ENCODE peak calls at places on chromosomes 13 and 19, in nine cellular contexts. X, M, G, K, N, R, L, O and H are unnamed samples.

GRCh38 chr13:51221674-51222509 is at the start of gene FAM124A:
- DNase-seq in X (peak; percentile 61), M (peak; percentile 31), G (peak; percentile 34), K (peak; percentile 22), N (peak; percentile 24), R (peak; percentile 72), L (no peak), O (peak; percentile 66), H (no peak)

GRCh38 chr19:45863840-45864628 is at the start of gene FOXA3:
- DNase-seq in X (peak; percentile 89), M (peak; percentile 46), G (peak; percentile 52), K (no peak), N (peak; percentile 28), R (no peak), L (no peak), O (peak; percentile 79), H (no peak)

GRCh38 chr19:41969196-41969595 is 10.1 kb upstream of the RABAC1 start:
- DNase-seq in X (no peak), M (no peak), G (no peak), K (no peak), N (no peak), R (no peak), L (no peak), O (no peak), H (no peak)

GRCh38 chr19:19138110-19138981 is at the start of gene TMEM161A:
- DNase-seq in X (peak; percentile 99), M (peak; percentile 92), G (peak; percentile 98), K (peak; percentile 100), N (peak; percentile 99), R (peak; percentile 96), L (peak; percentile 99), O (peak; percentile 96), H (peak; percentile 96)

GRCh38 chr19:45985321-45985720 is 9.9 kb upstream of the CCDC61 start:
- DNase-seq in X (no peak), M (no peak), G (no peak), K (no peak), N (no peak), R (no peak), L (no peak), O (no peak), H (no peak)

GRCh38 chr19:3154957-3155736 is 19.3 kb downstream of the GNA15 start:
- DNase-seq in X (peak; percentile 74), M (peak; percentile 51), G (peak; percentile 83), K (peak; percentile 86), N (peak; percentile 99), R (no peak), L (peak; percentile 81), O (peak; percentile 85), H (peak; percentile 97)

GRCh38 chr13:112983428-112984196 is 14.6 kb downstream of the MCF2L start:
- DNase-seq in X (no peak), M (no peak), G (no peak), K (no peak), N (no peak), R (no peak), L (no peak), O (no peak), H (no peak)

GRCh38 chr13:45194081-45194939 is 6.5 kb downstream of the KCTD4 start:
- DNase-seq in X (peak; percentile 74), M (no peak), G (no peak), K (no peak), N (peak; percentile 46), R (peak; percentile 94), L (no peak), O (no peak), H (no peak)

GRCh38 chr13:41054919-41055619 is 6.2 kb upstream of the WBP4 start:
- DNase-seq in X (peak; percentile 52), M (no peak), G (no peak), K (no peak), N (no peak), R (no peak), L (no peak), O (no peak), H (no peak)

GRCh38 chr13:31045621-31046081 is 113.2 kb downstream of the TEX26 start:
- DNase-seq in X (peak; percentile 90), M (peak; percentile 45), G (peak; percentile 69), K (peak; percentile 73), N (peak; percentile 94), R (no peak), L (peak; percentile 90), O (peak; percentile 74), H (peak; percentile 45)

GRCh38 chr19:16456652-16457194 is 15.0 kb downstream of the EPS15L1 start:
- DNase-seq in X (no peak), M (no peak), G (no peak), K (no peak), N (no peak), R (no peak), L (no peak), O (no peak), H (no peak)

GRCh38 chr13:106173346-106173745 is 362.1 kb downstream of the EFNB2 start:
- DNase-seq in X (no peak), M (no peak), G (no peak), K (no peak), N (no peak), R (no peak), L (no peak), O (no peak), H (no peak)

GRCh38 chr19:5974721-5975387 is 3.1 kb downstream of the RANBP3 start:
- DNase-seq in X (no peak), M (no peak), G (peak; percentile 19), K (no peak), N (no peak), R (no peak), L (peak; percentile 59), O (peak; percentile 57), H (no peak)

GRCh38 chr13:61286148-61286745 is 129.4 kb downstream of the PCDH20 start:
- DNase-seq in X (peak; percentile 74), M (no peak), G (no peak), K (no peak), N (no peak), R (peak; percentile 4), L (no peak), O (peak; percentile 3), H (no peak)

GRCh38 chr19:4748589-4748988 is 24.9 kb upstream of the DPP9 start:
- DNase-seq in X (no peak), M (no peak), G (no peak), K (no peak), N (no peak), R (no peak), L (no peak), O (no peak), H (no peak)

GRCh38 chr19:39320948-39321831 is 527 bp upstream of the LRFN1 start:
- DNase-seq in X (no peak), M (no peak), G (no peak), K (no peak), N (no peak), R (no peak), L (no peak), O (no peak), H (no peak)

GRCh38 chr13:19764237-19764636 is 18.5 kb downstream of the PSPC1 start:
- DNase-seq in X (no peak), M (no peak), G (no peak), K (no peak), N (no peak), R (no peak), L (no peak), O (no peak), H (no peak)

GRCh38 chr13:58165617-58166016 is 534.1 kb downstream of the PCDH17 start:
- DNase-seq in X (peak; percentile 8), M (no peak), G (no peak), K (no peak), N (no peak), R (no peak), L (no peak), O (no peak), H (no peak)

GRCh38 chr19:14383898-14384669 is 2.8 kb downstream of the ADGRE5 start:
- DNase-seq in X (peak; percentile 44), M (peak; percentile 17), G (peak; percentile 57), K (peak; percentile 85), N (peak; percentile 64), R (no peak), L (peak; percentile 60), O (peak; percentile 78), H (peak; percentile 36)

GRCh38 chr13:85632526-85633215 is 166.5 kb downstream of the SLITRK6 start:
- DNase-seq in X (no peak), M (no peak), G (no peak), K (no peak), N (no peak), R (peak; percentile 80), L (no peak), O (no peak), H (no peak)

GRCh38 chr19:18685597-18686164 is 2.2 kb downstream of the CRTC1 start:
- DNase-seq in X (no peak), M (no peak), G (no peak), K (no peak), N (no peak), R (no peak), L (no peak), O (no peak), H (no peak)

GRCh38 chr13:50227356-50227755 is 212.1 kb downstream of the KCNRG start:
- DNase-seq in X (no peak), M (no peak), G (no peak), K (no peak), N (no peak), R (no peak), L (no peak), O (peak; percentile 30), H (no peak)

GRCh38 chr13:22801402-22802003 is 379.3 kb upstream of the SGCG start:
- DNase-seq in X (peak; percentile 50), M (no peak), G (no peak), K (no peak), N (peak; percentile 30), R (no peak), L (no peak), O (no peak), H (no peak)

GRCh38 chr13:113564331-113565023 is 20.1 kb upstream of the TFDP1 start:
- DNase-seq in X (no peak), M (no peak), G (peak; percentile 4), K (no peak), N (no peak), R (no peak), L (peak; percentile 21), O (no peak), H (no peak)

GRCh38 chr13:75549262-75550158 is at the start of gene UCHL3:
- DNase-seq in X (peak; percentile 96), M (peak; percentile 96), G (peak; percentile 97), K (peak; percentile 86), N (peak; percentile 96), R (peak; percentile 92), L (peak; percentile 97), O (peak; percentile 98), H (peak; percentile 68)

GRCh38 chr19:31214086-31214485 is 135.2 kb downstream of the TSHZ3 start:
- DNase-seq in X (peak; percentile 44), M (peak; percentile 67), G (peak; percentile 94), K (peak; percentile 94), N (peak; percentile 99), R (no peak), L (peak; percentile 51), O (peak; percentile 84), H (peak; percentile 91)

GRCh38 chr13:40796649-40797048 is 7.2 kb downstream of the SLC25A15 start:
- DNase-seq in X (no peak), M (no peak), G (no peak), K (no peak), N (no peak), R (no peak), L (no peak), O (no peak), H (no peak)

GRCh38 chr13:96934889-96935490 is 59.3 kb downstream of the OXGR1 start:
- DNase-seq in X (no peak), M (no peak), G (no peak), K (no peak), N (no peak), R (no peak), L (no peak), O (no peak), H (no peak)

GRCh38 chr13:23579886-23580706 is 9.9 kb downstream of the TNFRSF19 start:
- DNase-seq in X (no peak), M (no peak), G (no peak), K (no peak), N (peak; percentile 30), R (no peak), L (no peak), O (no peak), H (no peak)

GRCh38 chr19:30369833-30370232 is 2.4 kb upstream of the ZNF536 start:
- DNase-seq in X (no peak), M (no peak), G (no peak), K (no peak), N (no peak), R (no peak), L (no peak), O (no peak), H (no peak)

GRCh38 chr13:111256946-111257345 is 63.5 kb upstream of the TEX29 start:
- DNase-seq in X (no peak), M (no peak), G (no peak), K (no peak), N (no peak), R (no peak), L (no peak), O (no peak), H (no peak)